ENCODE peak calls at places on chromosomes 2 and 18, in four cellular contexts. S is sigmoid colon, W is uterus, E is ovary. U is an unnamed sample.

GRCh38 chr2:174625031-174625430 is 27.4 kb upstream of the WIPF1 start:
- DNase-seq in S (no peak), W (no peak), E (no peak), U (no peak)

GRCh38 chr2:194883711-194884110 is 773.3 kb upstream of the SLC39A10 start:
- DNase-seq in S (no peak), W (no peak), E (no peak), U (no peak)

GRCh38 chr2:120316528-120317179 is 29.3 kb upstream of the INHBB start:
- DNase-seq in S (no peak), W (no peak), E (no peak), U (peak; percentile 61)

GRCh38 chr2:230224458-230224857 is 1.1 kb upstream of the SP140 start:
- DNase-seq in S (no peak), W (no peak), E (no peak), U (no peak)

GRCh38 chr2:185738679-185739472 is at the start of gene FSIP2:
- DNase-seq in S (peak; percentile 67), W (peak; percentile 11), E (peak; percentile 19), U (peak; percentile 87)

GRCh38 chr18:33812186-33812585 is 234.2 kb downstream of the ASXL3 start:
- DNase-seq in S (no peak), W (no peak), E (no peak), U (no peak)

GRCh38 chr2:221997100-221997499 is 301.7 kb downstream of the PAX3 start:
- DNase-seq in S (no peak), W (no peak), E (no peak), U (no peak)

GRCh38 chr18:48455555-48456478 is 46.6 kb upstream of the ZBTB7C start:
- DNase-seq in S (no peak), W (no peak), E (no peak), U (no peak)

GRCh38 chr2:51013060-51013746 is 18.7 kb downstream of the NRXN1 start:
- DNase-seq in S (no peak), W (no peak), E (no peak), U (no peak)

GRCh38 chr18:54590945-54591344 is at the start of gene DYNAP:
- DNase-seq in S (no peak), W (no peak), E (no peak), U (no peak)

GRCh38 chr2:24824966-24825882 is 32.0 kb downstream of the CENPO start:
- DNase-seq in S (peak; percentile 54), W (peak; percentile 18), E (peak; percentile 4), U (peak; percentile 41)

GRCh38 chr2:212173771-212174510 is 364.7 kb downstream of the ERBB4 start:
- DNase-seq in S (no peak), W (no peak), E (no peak), U (no peak)

GRCh38 chr2:43057026-43057741 is 169.2 kb downstream of the ZFP36L2 start:
- DNase-seq in S (peak; percentile 78), W (no peak), E (no peak), U (peak; percentile 64)

GRCh38 chr2:42569116-42569711 is 782 bp downstream of the MTA3 start:
- DNase-seq in S (peak; percentile 69), W (peak; percentile 38), E (peak; percentile 64), U (peak; percentile 78)

GRCh38 chr2:68253211-68254068 is 1.1 kb upstream of the PPP3R1 start:
- DNase-seq in S (no peak), W (no peak), E (peak; percentile 25), U (no peak)

GRCh38 chr2:224171226-224171625 is 132.1 kb upstream of the SERPINE2 start:
- DNase-seq in S (no peak), W (no peak), E (no peak), U (no peak)

GRCh38 chr2:10084956-10085851 is 5.0 kb upstream of the CYS1 start:
- DNase-seq in S (no peak), W (no peak), E (no peak), U (no peak)

GRCh38 chr18:36811430-36811829 is 17.4 kb downstream of the TPGS2 start:
- DNase-seq in S (peak; percentile 64), W (no peak), E (peak; percentile 40), U (no peak)

GRCh38 chr18:37249895-37250618 is 315.5 kb downstream of the CELF4 start:
- DNase-seq in S (no peak), W (no peak), E (no peak), U (peak; percentile 55)

GRCh38 chr18:75408554-75409506 is 18.7 kb downstream of the SMIM21 start:
- DNase-seq in S (no peak), W (no peak), E (no peak), U (no peak)

GRCh38 chr2:18976112-18976961 is 382.1 kb downstream of the OSR1 start:
- DNase-seq in S (peak; percentile 75), W (peak; percentile 68), E (no peak), U (no peak)

GRCh38 chr2:160377204-160377995 is 116.2 kb downstream of the RBMS1 start:
- DNase-seq in S (no peak), W (no peak), E (no peak), U (no peak)

GRCh38 chr2:73254343-73255006 is 20.4 kb downstream of the CCT7 start:
- DNase-seq in S (no peak), W (no peak), E (no peak), U (no peak)

GRCh38 chr2:19474128-19474527 is 115.7 kb upstream of the OSR1 start:
- DNase-seq in S (peak; percentile 68), W (no peak), E (no peak), U (no peak)

GRCh38 chr2:168457177-168457905 is 1.3 kb downstream of the CERS6 start:
- DNase-seq in S (no peak), W (no peak), E (no peak), U (no peak)

GRCh38 chr2:67565761-67566160 is 168.6 kb downstream of the ETAA1 start:
- DNase-seq in S (no peak), W (no peak), E (no peak), U (no peak)

GRCh38 chr2:8684885-8685696 is 3.2 kb downstream of the ID2 start:
- DNase-seq in S (peak; percentile 83), W (peak; percentile 52), E (peak; percentile 70), U (peak; percentile 90)

GRCh38 chr2:216857131-216857550 is 2.7 kb downstream of the TNP1 start:
- DNase-seq in S (no peak), W (no peak), E (no peak), U (no peak)

GRCh38 chr2:37648316-37649011 is 23.0 kb downstream of the CDC42EP3 start:
- DNase-seq in S (peak; percentile 82), W (peak; percentile 50), E (no peak), U (peak; percentile 90)

GRCh38 chr2:121898483-121898882 is 143.0 kb downstream of the TSN start:
- DNase-seq in S (no peak), W (no peak), E (no peak), U (no peak)

GRCh38 chr2:121960251-121960650 is 204.8 kb downstream of the TSN start:
- DNase-seq in S (no peak), W (no peak), E (no peak), U (no peak)

GRCh38 chr2:64750817-64751285 is 97.1 kb upstream of the SERTAD2 start:
- DNase-seq in S (peak; percentile 100), W (peak; percentile 99), E (peak; percentile 99), U (peak; percentile 99)

GRCh38 chr2:58240595-58240937 is 559 bp downstream of the FANCL start:
- DNase-seq in S (no peak), W (no peak), E (no peak), U (no peak)

GRCh38 chr2:214232266-214232665 is 178.6 kb upstream of the VWC2L start:
- DNase-seq in S (no peak), W (no peak), E (no peak), U (no peak)

GRCh38 chr2:235716875-235717496 is 223.1 kb downstream of the AGAP1 start:
- DNase-seq in S (no peak), W (no peak), E (no peak), U (peak; percentile 17)

GRCh38 chr18:48184118-48184517 is 225.1 kb downstream of the ZBTB7C start:
- DNase-seq in S (no peak), W (no peak), E (no peak), U (no peak)

GRCh38 chr2:224009605-224010330 is 29.3 kb downstream of the SERPINE2 start:
- DNase-seq in S (no peak), W (no peak), E (no peak), U (no peak)

GRCh38 chr18:48335829-48336228 is 73.4 kb downstream of the ZBTB7C start:
- DNase-seq in S (no peak), W (no peak), E (no peak), U (no peak)

GRCh38 chr18:2302628-2303516 is 268.4 kb downstream of the METTL4 start:
- DNase-seq in S (no peak), W (no peak), E (no peak), U (no peak)

GRCh38 chr2:69386376-69386775 is 651 bp downstream of the GFPT1 start:
- DNase-seq in S (no peak), W (no peak), E (no peak), U (no peak)

GRCh38 chr18:76425299-76426101 is 69.5 kb downstream of the ZNF516 start:
- DNase-seq in S (peak; percentile 56), W (no peak), E (no peak), U (no peak)
- H3K4me3 ChIP-seq in S (no peak overlapping the region), W (no peak overlapping the region), E (no peak overlapping the region), U (no peak overlapping the region)

GRCh38 chr2:130372055-130372832 is 16.4 kb downstream of the PTPN18 start:
- DNase-seq in S (peak; percentile 93), W (peak; percentile 87), E (peak; percentile 91), U (peak; percentile 98)
- TF ChIP-seq POLR2A in S (peak; percentile 13), W (peak; percentile 77), E (peak; percentile 39), U (peak; percentile 59)

GRCh38 chr2:45168731-45169338 is 159.6 kb upstream of the SIX2 start:
- DNase-seq in S (no peak), W (no peak), E (no peak), U (no peak)
- H3K27me3 ChIP-seq in S (peaks cover 82% of the 10 kb centered on the region), W (peaks cover 9% of the 10 kb centered on the region), E (no peaks in the 10 kb centered on the region), U (peaks cover 59% of the 10 kb centered on the region)

GRCh38 chr2:233063269-233063975 is 3.3 kb downstream of the INPP5D start:
- DNase-seq in S (peak; percentile 58), W (peak; percentile 55), E (no peak), U (peak; percentile 83)

GRCh38 chr2:233063976-233064411 is 3.9 kb downstream of the INPP5D start:
- DNase-seq in S (no peak), W (no peak), E (no peak), U (peak; percentile 84)

GRCh38 chr2:233061591-233062446 is 1.7 kb downstream of the INPP5D start:
- DNase-seq in S (peak; percentile 80), W (no peak), E (no peak), U (peak; percentile 92)

GRCh38 chr2:233062447-233062842 is 2.3 kb downstream of the INPP5D start:
- DNase-seq in S (peak; percentile 60), W (no peak), E (no peak), U (peak; percentile 71)

DNA sequence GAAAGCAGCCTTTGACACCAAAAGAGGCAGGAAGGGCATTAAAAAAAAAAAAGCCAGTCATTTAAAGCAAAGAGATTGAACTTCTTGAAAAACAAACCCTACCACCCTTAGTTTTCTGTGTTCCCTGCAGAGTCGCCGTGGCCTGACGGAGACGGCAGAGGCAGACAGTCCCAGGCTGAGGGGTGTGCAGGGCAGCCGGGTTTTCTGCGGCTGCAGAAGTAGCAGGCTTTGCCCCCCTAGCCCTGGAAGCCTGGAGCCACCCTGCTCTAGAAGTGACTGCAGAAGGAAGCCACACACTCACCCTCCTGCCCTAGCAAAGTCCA is 2.8 kb downstream of the INPP5D start:
- DNase-seq in S (no peak), W (no peak), E (no peak), U (peak; percentile 79)
- H3K4me3 ChIP-seq in S (no peak overlapping the region), W (no peak overlapping the region), E (no peak overlapping the region), U (peak overlapping the region; percentile 83)

DNA sequence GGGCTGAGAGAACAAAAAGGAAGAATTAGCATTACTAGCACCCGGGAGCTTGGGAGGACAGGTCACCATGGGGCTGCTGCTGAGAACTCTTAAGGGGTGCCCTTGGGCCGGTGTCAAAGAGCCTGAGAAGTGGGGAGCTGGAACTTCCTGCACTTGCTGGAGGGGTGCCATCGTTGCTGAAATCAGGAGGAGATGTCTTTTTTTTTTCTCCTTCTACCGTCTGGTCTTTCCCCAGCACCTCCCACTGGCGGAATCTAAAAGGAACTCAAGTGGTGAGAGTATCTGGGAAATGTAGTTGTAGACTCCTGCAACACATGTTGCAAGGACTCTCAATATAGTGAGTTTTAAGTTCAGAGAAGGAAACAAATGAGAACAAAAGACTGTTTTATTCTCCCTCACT is 6.0 kb upstream of the AMMECR1L start:
- DNase-seq in S (no peak), W (no peak), E (no peak), U (peak; percentile 47)
- TF ChIP-seq POLR2A in S (no peak), W (no peak), E (no peak), U (no peak)

U was measured in spleen.